ENCODE peak calls at places on chromosomes 4 and X, in seven cellular contexts. One of them, this sample, is unnamed.

GRCh38 chr4:138542191-138542771 is 300.1 kb upstream of the SLC7A11 start:
- DNase-seq in colonic mucosa: no peak
- DNase-seq in GM12891: no peak
- DNase-seq in HCT116: no peak
- DNase-seq in adipocyte: no peak
- DNase-seq in GM23338: no peak
- DNase-seq in GM04503: no peak
- DNase-seq in this sample: peak

GRCh38 chr4:36338973-36339372 is 57.6 kb downstream of the DTHD1 start:
- DNase-seq in GM23338: no peak
- DNase-seq in GM04503: no peak
- DNase-seq in HCT116: no peak
- DNase-seq in adipocyte: no peak
- DNase-seq in colonic mucosa: no peak
- DNase-seq in GM12891: no peak
- DNase-seq in this sample: no peak

GRCh38 chr4:132838244-132838643 is 310.9 kb upstream of the PCDH10 start:
- DNase-seq in GM04503: no peak
- DNase-seq in colonic mucosa: no peak
- DNase-seq in GM12891: no peak
- DNase-seq in HCT116: no peak
- DNase-seq in adipocyte: no peak
- DNase-seq in GM23338: no peak
- DNase-seq in this sample: no peak

GRCh38 chr4:139279723-139280620 is at the start of gene MGARP:
- DNase-seq in GM12891: no peak
- DNase-seq in HCT116: no peak
- DNase-seq in GM23338: peak
- DNase-seq in colonic mucosa: no peak
- DNase-seq in adipocyte: peak
- DNase-seq in GM04503: no peak
- DNase-seq in this sample: no peak

GRCh38 chrX:19544693-19545305 is 29.5 kb upstream of the MAP3K15 start:
- DNase-seq in adipocyte: peak
- DNase-seq in GM12891: peak
- DNase-seq in GM23338: peak
- DNase-seq in HCT116: peak
- DNase-seq in GM04503: peak
- DNase-seq in colonic mucosa: peak
- DNase-seq in this sample: peak

GRCh38 chrX:111145878-111146277 is 49.9 kb downstream of the PAK3 start:
- DNase-seq in GM04503: no peak
- DNase-seq in GM12891: no peak
- DNase-seq in colonic mucosa: no peak
- DNase-seq in adipocyte: no peak
- DNase-seq in HCT116: no peak
- DNase-seq in GM23338: no peak
- DNase-seq in this sample: no peak

GRCh38 chr4:46999584-46999983 is 6.2 kb upstream of the GABRA4 start:
- DNase-seq in adipocyte: peak
- DNase-seq in GM23338: no peak
- DNase-seq in colonic mucosa: no peak
- DNase-seq in HCT116: no peak
- DNase-seq in GM04503: no peak
- DNase-seq in GM12891: no peak
- DNase-seq in this sample: peak

GRCh38 chrX:7147431-7147977 is at the start of gene STS:
- DNase-seq in GM23338: peak
- DNase-seq in colonic mucosa: peak
- DNase-seq in GM12891: no peak
- DNase-seq in adipocyte: peak
- DNase-seq in GM04503: no peak
- DNase-seq in HCT116: no peak
- DNase-seq in this sample: no peak

GRCh38 chrX:38841766-38842165 is 40.5 kb downstream of the MID1IP1 start:
- DNase-seq in GM04503: no peak
- DNase-seq in adipocyte: no peak
- DNase-seq in GM23338: no peak
- DNase-seq in HCT116: no peak
- DNase-seq in colonic mucosa: no peak
- DNase-seq in GM12891: no peak
- DNase-seq in this sample: no peak

GRCh38 chrX:74383611-74384010 is 37.7 kb upstream of the SLC16A2 start:
- DNase-seq in HCT116: peak
- DNase-seq in colonic mucosa: peak
- DNase-seq in GM23338: peak
- DNase-seq in GM04503: no peak
- DNase-seq in adipocyte: peak
- DNase-seq in GM12891: no peak
- DNase-seq in this sample: peak

GRCh38 chr4:113686950-113687718 is 74.4 kb downstream of the CAMK2D start:
- DNase-seq in colonic mucosa: no peak
- DNase-seq in adipocyte: peak
- DNase-seq in GM04503: no peak
- DNase-seq in GM23338: no peak
- DNase-seq in GM12891: no peak
- DNase-seq in HCT116: no peak
- DNase-seq in this sample: no peak

GRCh38 chr4:76585897-76586360 is 150.9 kb downstream of the SHROOM3 start:
- DNase-seq in GM04503: no peak
- DNase-seq in colonic mucosa: peak
- DNase-seq in GM12891: no peak
- DNase-seq in GM23338: peak
- DNase-seq in HCT116: peak
- DNase-seq in adipocyte: peak
- DNase-seq in this sample: peak

GRCh38 chr4:110620352-110621327 is 2.2 kb downstream of the PITX2 start:
- DNase-seq in adipocyte: no peak
- DNase-seq in GM12891: no peak
- DNase-seq in HCT116: no peak
- DNase-seq in GM23338: peak
- DNase-seq in GM04503: no peak
- DNase-seq in colonic mucosa: peak
- DNase-seq in this sample: no peak

GRCh38 chr4:183173580-183174526 is 74.8 kb downstream of the WWC2 start:
- DNase-seq in HCT116: no peak
- DNase-seq in colonic mucosa: no peak
- DNase-seq in adipocyte: peak
- DNase-seq in GM23338: peak
- DNase-seq in GM04503: no peak
- DNase-seq in GM12891: no peak
- DNase-seq in this sample: no peak

GRCh38 chr4:177047070-177047850 is 254.5 kb upstream of the VEGFC start:
- DNase-seq in colonic mucosa: peak
- DNase-seq in GM04503: peak
- DNase-seq in GM12891: peak
- DNase-seq in HCT116: peak
- DNase-seq in adipocyte: peak
- DNase-seq in GM23338: peak
- DNase-seq in this sample: peak

GRCh38 chr4:807792-808191 is 18.1 kb downstream of the CPLX1 start:
- DNase-seq in GM04503: no peak
- DNase-seq in adipocyte: no peak
- DNase-seq in colonic mucosa: peak
- DNase-seq in HCT116: no peak
- DNase-seq in GM23338: no peak
- DNase-seq in GM12891: no peak
- DNase-seq in this sample: no peak

GRCh38 chr4:183182873-183183725 is 84.0 kb downstream of the WWC2 start:
- DNase-seq in GM23338: peak
- DNase-seq in GM04503: peak
- DNase-seq in colonic mucosa: no peak
- DNase-seq in GM12891: no peak
- DNase-seq in adipocyte: peak
- DNase-seq in HCT116: peak
- DNase-seq in this sample: peak

GRCh38 chr4:157459789-157460188 is 239.3 kb downstream of the GRIA2 start:
- DNase-seq in HCT116: no peak
- DNase-seq in adipocyte: no peak
- DNase-seq in GM04503: no peak
- DNase-seq in colonic mucosa: no peak
- DNase-seq in GM12891: no peak
- DNase-seq in GM23338: no peak
- DNase-seq in this sample: peak

GRCh38 chr4:5292091-5292490 is 240.8 kb downstream of the STK32B start:
- DNase-seq in GM04503: no peak
- DNase-seq in GM23338: no peak
- DNase-seq in HCT116: no peak
- DNase-seq in colonic mucosa: no peak
- DNase-seq in adipocyte: peak
- DNase-seq in GM12891: no peak
- DNase-seq in this sample: no peak

GRCh38 chrX:7108995-7109634 is 38.4 kb upstream of the STS start:
- DNase-seq in GM12891: no peak
- DNase-seq in colonic mucosa: no peak
- DNase-seq in adipocyte: no peak
- DNase-seq in GM04503: no peak
- DNase-seq in GM23338: no peak
- DNase-seq in HCT116: no peak
- DNase-seq in this sample: no peak

GRCh38 chrX:141673946-141674345 is 24.6 kb downstream of the SPANXD start:
- DNase-seq in colonic mucosa: no peak
- DNase-seq in GM23338: no peak
- DNase-seq in adipocyte: no peak
- DNase-seq in GM04503: no peak
- DNase-seq in HCT116: no peak
- DNase-seq in GM12891: no peak
- DNase-seq in this sample: peak

GRCh38 chrX:44433556-44433955 is 90.1 kb upstream of the EFHC2 start:
- DNase-seq in GM12891: no peak
- DNase-seq in GM23338: no peak
- DNase-seq in adipocyte: no peak
- DNase-seq in colonic mucosa: no peak
- DNase-seq in HCT116: no peak
- DNase-seq in GM04503: no peak
- DNase-seq in this sample: no peak

GRCh38 chr4:38723726-38724506 is 58.9 kb downstream of the TLR10 start:
- DNase-seq in colonic mucosa: peak
- DNase-seq in adipocyte: peak
- DNase-seq in GM04503: peak
- DNase-seq in HCT116: no peak
- DNase-seq in GM23338: no peak
- DNase-seq in GM12891: no peak
- DNase-seq in this sample: no peak

GRCh38 chr4:169249214-169249973 is 21.4 kb downstream of the SH3RF1 start:
- DNase-seq in GM12891: no peak
- DNase-seq in HCT116: no peak
- DNase-seq in GM23338: no peak
- DNase-seq in GM04503: no peak
- DNase-seq in colonic mucosa: no peak
- DNase-seq in adipocyte: peak
- DNase-seq in this sample: peak

GRCh38 chr4:2619459-2619858 is 83.0 kb downstream of the FAM193A start:
- DNase-seq in colonic mucosa: no peak
- DNase-seq in GM23338: peak
- DNase-seq in adipocyte: no peak
- DNase-seq in GM04503: no peak
- DNase-seq in GM12891: no peak
- DNase-seq in HCT116: no peak
- DNase-seq in this sample: no peak

GRCh38 chrX:40172169-40172979 is 74.6 kb upstream of the BCOR start:
- DNase-seq in adipocyte: peak
- DNase-seq in GM04503: no peak
- DNase-seq in GM12891: no peak
- DNase-seq in colonic mucosa: peak
- DNase-seq in GM23338: peak
- DNase-seq in HCT116: no peak
- DNase-seq in this sample: no peak

GRCh38 chr4:178063568-178063967 is 621.3 kb upstream of the AGA start:
- DNase-seq in GM04503: no peak
- DNase-seq in GM23338: no peak
- DNase-seq in adipocyte: no peak
- DNase-seq in colonic mucosa: no peak
- DNase-seq in HCT116: no peak
- DNase-seq in GM12891: no peak
- DNase-seq in this sample: no peak

GRCh38 chrX:106894392-106894909 is 8.7 kb downstream of the RIPPLY1 start:
- DNase-seq in colonic mucosa: peak
- DNase-seq in HCT116: peak
- DNase-seq in GM12891: peak
- DNase-seq in GM04503: no peak
- DNase-seq in adipocyte: peak
- DNase-seq in GM23338: peak
- DNase-seq in this sample: peak

GRCh38 chrX:118968031-118968430 is 6.4 kb upstream of the LONRF3 start:
- DNase-seq in GM04503: no peak
- DNase-seq in GM23338: no peak
- DNase-seq in adipocyte: no peak
- DNase-seq in HCT116: no peak
- DNase-seq in GM12891: no peak
- DNase-seq in colonic mucosa: no peak
- DNase-seq in this sample: peak

GRCh38 chr4:139951051-139951450 is 202.9 kb downstream of the MAML3 start:
- DNase-seq in colonic mucosa: no peak
- DNase-seq in HCT116: no peak
- DNase-seq in adipocyte: peak
- DNase-seq in GM23338: no peak
- DNase-seq in GM12891: no peak
- DNase-seq in GM04503: no peak
- DNase-seq in this sample: peak

GRCh38 chrX:49172280-49172780 is 632 bp downstream of the PLP2 start:
- DNase-seq in colonic mucosa: peak
- DNase-seq in adipocyte: peak
- DNase-seq in GM23338: peak
- DNase-seq in GM12891: peak
- DNase-seq in HCT116: no peak
- DNase-seq in GM04503: no peak
- DNase-seq in this sample: peak

GRCh38 chrX:40105016-40105790 is 7.4 kb upstream of the BCOR start:
- DNase-seq in adipocyte: peak
- DNase-seq in HCT116: no peak
- DNase-seq in colonic mucosa: no peak
- DNase-seq in GM12891: no peak
- DNase-seq in GM04503: no peak
- DNase-seq in GM23338: no peak
- DNase-seq in this sample: no peak

GRCh38 chr4:145937990-145938611 is 522 bp downstream of the ZNF827 start:
- DNase-seq in GM23338: peak
- DNase-seq in GM12891: no peak
- DNase-seq in adipocyte: peak
- DNase-seq in GM04503: no peak
- DNase-seq in HCT116: no peak
- DNase-seq in colonic mucosa: peak
- DNase-seq in this sample: peak

GRCh38 chr4:70885174-70885573 is 17.0 kb upstream of the MOB1B start:
- DNase-seq in adipocyte: no peak
- DNase-seq in GM23338: no peak
- DNase-seq in colonic mucosa: no peak
- DNase-seq in HCT116: no peak
- DNase-seq in GM04503: no peak
- DNase-seq in GM12891: no peak
- DNase-seq in this sample: peak

GRCh38 chr4:44016582-44017421 is 431.8 kb downstream of the KCTD8 start:
- DNase-seq in colonic mucosa: no peak
- DNase-seq in GM23338: no peak
- DNase-seq in GM12891: no peak
- DNase-seq in adipocyte: no peak
- DNase-seq in HCT116: no peak
- DNase-seq in GM04503: no peak
- DNase-seq in this sample: no peak

GRCh38 chr4:75919914-75920313 is 17.7 kb upstream of the PPEF2 start:
- DNase-seq in colonic mucosa: peak
- DNase-seq in HCT116: no peak
- DNase-seq in GM04503: no peak
- DNase-seq in adipocyte: peak
- DNase-seq in GM23338: no peak
- DNase-seq in GM12891: no peak
- DNase-seq in this sample: no peak

This sample was measured in bronchial epithelial cell.